ENCODE peak calls at places on chromosomes 2 and 18, in nine cellular contexts. H, W, T, I, A, C, K, G and Z are unnamed samples.

GRCh38 chr2:136323212-136323611 is 205.3 kb upstream of the CXCR4 start:
- DNase-seq in H (peak; percentile 30), W (no peak), T (no peak), I (no peak), A (no peak), C (no peak), K (no peak), G (no peak), Z (no peak)

GRCh38 chr2:239292956-239293355 is 107.9 kb downstream of the HDAC4 start:
- DNase-seq in H (no peak), W (no peak), T (no peak), I (no peak), A (no peak), C (no peak), K (no peak), G (no peak), Z (no peak)

GRCh38 chr2:27428978-27429541 is 629 bp downstream of the NRBP1 start:
- DNase-seq in H (peak; percentile 86), W (no peak), T (peak; percentile 95), I (peak; percentile 83), A (peak; percentile 85), C (peak; percentile 76), K (peak; percentile 89), G (peak; percentile 84), Z (peak; percentile 83)

GRCh38 chr2:235946590-235946989 is 221.6 kb downstream of the GBX2 start:
- DNase-seq in H (no peak), W (no peak), T (peak; percentile 55), I (no peak), A (no peak), C (no peak), K (no peak), G (no peak), Z (no peak)

GRCh38 chr2:191847764-191848163 is 876 bp upstream of the CAVIN2 start:
- DNase-seq in H (no peak), W (no peak), T (no peak), I (no peak), A (no peak), C (no peak), K (no peak), G (no peak), Z (no peak)

GRCh38 chr2:84946204-84947009 is 24.6 kb upstream of the KCMF1 start:
- DNase-seq in H (peak; percentile 98), W (no peak), T (no peak), I (peak; percentile 96), A (peak; percentile 86), C (peak; percentile 88), K (no peak), G (peak; percentile 99), Z (peak; percentile 85)

GRCh38 chr2:39780825-39781600 is 2.0 kb upstream of the THUMPD2 start:
- DNase-seq in H (no peak), W (no peak), T (no peak), I (peak; percentile 32), A (no peak), C (no peak), K (no peak), G (no peak), Z (no peak)

GRCh38 chr2:12675352-12675795 is 41.4 kb upstream of the TRIB2 start:
- DNase-seq in H (peak; percentile 57), W (peak; percentile 8), T (no peak), I (no peak), A (no peak), C (no peak), K (no peak), G (peak; percentile 31), Z (peak; percentile 22)

GRCh38 chr18:64037812-64038414 is 68.0 kb downstream of the SERPINB8 start:
- DNase-seq in H (peak; percentile 74), W (no peak), T (peak; percentile 62), I (peak; percentile 50), A (no peak), C (peak; percentile 19), K (peak; percentile 12), G (peak; percentile 3), Z (peak; percentile 46)

GRCh38 chr2:240623531-240624010 is 1.7 kb upstream of the GPR35 start:
- DNase-seq in H (no peak), W (no peak), T (no peak), I (no peak), A (no peak), C (no peak), K (no peak), G (no peak), Z (no peak)

GRCh38 chr2:48545244-48545643 is 15.3 kb downstream of the STON1 start:
- DNase-seq in H (no peak), W (no peak), T (peak; percentile 26), I (peak; percentile 66), A (no peak), C (no peak), K (no peak), G (no peak), Z (no peak)
- TF ChIP-seq CTCF in H (no peak), W (peak; percentile 50), T (peak; percentile 12), I (peak; percentile 71), A (no peak), C (peak; percentile 32), K (no peak), G (no peak), Z (no peak)

DNA sequence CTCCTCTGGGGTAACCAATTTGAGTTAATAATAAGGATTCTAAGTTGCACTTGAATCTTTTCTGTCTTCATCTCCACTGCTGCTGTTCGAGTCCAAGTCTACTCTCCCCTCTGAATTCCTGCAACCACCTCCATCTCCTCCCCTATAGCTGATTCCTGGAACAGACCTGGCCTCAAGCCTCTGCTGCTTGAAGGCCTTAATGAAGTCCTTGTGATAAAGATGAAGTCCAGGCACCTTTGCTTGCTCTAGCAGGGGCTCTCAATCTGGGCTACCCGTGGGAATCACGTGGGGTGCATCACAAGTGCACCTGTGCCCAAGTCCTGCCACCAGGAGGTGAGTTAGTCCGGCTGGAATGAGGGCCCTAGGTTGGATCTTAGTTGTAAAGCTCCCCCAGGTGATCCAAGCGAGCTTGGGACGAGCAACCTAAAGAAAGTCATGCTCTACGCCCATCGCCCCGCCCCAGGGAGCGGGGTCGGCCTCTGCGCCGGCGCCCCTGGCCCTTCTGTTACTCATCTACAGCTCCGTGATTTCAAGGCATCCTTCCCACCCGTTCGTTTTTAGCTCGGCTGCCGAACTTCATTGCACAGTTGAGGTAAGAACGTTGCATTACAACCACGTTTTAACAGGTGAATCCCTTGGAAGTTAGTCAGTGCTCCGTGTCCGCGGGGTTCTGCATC is 905 bp upstream of the IAH1 start:
- DNase-seq in H (peak; percentile 32), W (no peak), T (peak; percentile 31), I (peak; percentile 41), A (peak; percentile 59), C (no peak), K (peak; percentile 25), G (no peak), Z (no peak)
- TF ChIP-seq CTCF in H (peak; percentile 30), W (no peak), T (no peak), I (no peak), A (no peak), C (peak; percentile 29), K (no peak), G (peak; percentile 31), Z (no peak)

GRCh38 chr2:205324355-205324754 is 357.9 kb upstream of the NRP2 start:
- DNase-seq in H (no peak), W (no peak), T (no peak), I (no peak), A (no peak), C (no peak), K (no peak), G (no peak), Z (no peak)

GRCh38 chr2:205321240-205321639 is 361.1 kb upstream of the NRP2 start:
- DNase-seq in H (no peak), W (peak; percentile 18), T (no peak), I (no peak), A (no peak), C (peak; percentile 28), K (no peak), G (no peak), Z (no peak)

DNA sequence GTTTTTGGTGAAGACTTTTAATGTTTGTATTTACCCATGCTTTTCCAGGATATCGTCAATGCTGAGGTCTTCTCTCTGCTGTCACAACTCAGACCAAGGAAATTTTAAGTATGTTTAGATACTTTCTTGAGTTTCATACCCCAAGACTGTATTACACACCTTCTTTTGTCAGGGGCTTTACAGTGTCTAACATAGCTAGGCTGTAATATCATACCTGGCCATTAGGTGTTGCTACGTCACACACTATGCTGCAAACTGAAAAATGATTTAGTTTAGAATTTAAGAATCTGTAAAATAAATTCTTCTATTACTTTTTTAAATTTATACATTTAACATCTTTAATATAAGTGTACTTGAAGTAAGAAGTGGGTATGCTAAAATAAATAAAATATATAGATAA is 358.4 kb upstream of the NRP2 start:
- DNase-seq in H (peak; percentile 54), W (no peak), T (no peak), I (no peak), A (no peak), C (no peak), K (no peak), G (peak; percentile 4), Z (peak; percentile 25)
- TF ChIP-seq CTCF in H (peak; percentile 65), W (peak; percentile 54), T (peak; percentile 49), I (no peak), A (peak; percentile 31), C (peak; percentile 81), K (no peak), G (peak; percentile 78), Z (peak; percentile 74)

GRCh38 chr2:109473616-109474318 is 140.0 kb downstream of the SEPTIN10 start:
- DNase-seq in H (no peak), W (no peak), T (no peak), I (no peak), A (no peak), C (no peak), K (no peak), G (no peak), Z (no peak)

GRCh38 chr2:109474319-109474825 is 139.4 kb downstream of the SEPTIN10 start:
- DNase-seq in H (no peak), W (no peak), T (no peak), I (no peak), A (no peak), C (no peak), K (no peak), G (no peak), Z (no peak)

GRCh38 chr2:109471656-109472055 is 142.1 kb downstream of the SEPTIN10 start:
- DNase-seq in H (no peak), W (no peak), T (no peak), I (no peak), A (no peak), C (no peak), K (no peak), G (no peak), Z (no peak)

GRCh38 chr2:109473006-109473380 is 140.8 kb downstream of the SEPTIN10 start:
- DNase-seq in H (no peak), W (no peak), T (peak; percentile 58), I (no peak), A (no peak), C (no peak), K (no peak), G (no peak), Z (no peak)

DNA sequence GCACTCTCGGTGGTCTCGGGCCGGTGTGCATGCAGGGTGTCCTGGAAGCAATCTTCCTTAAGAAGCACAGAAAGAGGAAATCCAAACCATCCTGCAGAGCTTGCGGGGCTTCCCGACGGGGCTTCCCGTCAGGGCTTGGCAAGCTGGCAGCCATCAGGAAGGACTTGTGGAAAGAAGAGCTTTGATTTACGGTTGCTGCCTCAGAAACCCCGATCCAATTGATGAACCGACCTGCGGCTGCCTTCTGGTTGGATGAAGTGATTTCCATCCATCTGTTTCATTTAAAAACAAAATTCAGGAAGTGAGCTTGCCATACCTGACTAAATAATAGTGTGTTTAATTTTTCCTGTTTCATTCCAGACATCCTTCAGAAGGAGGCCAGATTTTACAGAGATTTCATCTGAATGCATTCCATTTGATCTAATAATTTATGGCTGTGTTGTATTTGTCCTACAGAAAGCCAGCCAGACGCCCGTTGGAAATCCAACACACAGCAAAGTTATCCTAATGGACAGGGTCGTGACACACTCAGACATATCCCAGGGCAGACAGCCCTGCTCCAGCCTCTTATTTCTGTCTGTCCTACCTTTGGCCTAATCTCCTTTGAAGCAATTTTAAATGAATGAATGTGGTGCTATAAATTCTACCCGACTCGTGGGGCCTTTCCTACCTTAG is 141.3 kb downstream of the SEPTIN10 start:
- DNase-seq in H (no peak), W (no peak), T (no peak), I (no peak), A (no peak), C (no peak), K (no peak), G (no peak), Z (no peak)
- TF ChIP-seq CTCF in H (no peak), W (no peak), T (no peak), I (no peak), A (no peak), C (no peak), K (no peak), G (no peak), Z (no peak)